ENCODE peak calls at places on chromosomes 2 and 18, in five cellular contexts. H is MM.1S; M is tibial nerve; J is CD4-positive, alpha-beta T cell; C is AG04450. B is an unnamed sample.

GRCh38 chr2:179263460-179264237 is 983 bp downstream of the SESTD1 start:
- DNase-seq in H (peak; percentile 40), M (no peak), J (peak; percentile 11), C (no peak), B (peak; percentile 52)

GRCh38 chr18:52700116-52700515 is 360.1 kb downstream of the DCC start:
- DNase-seq in H (no peak), M (no peak), J (no peak), C (no peak), B (no peak)

GRCh38 chr2:158900345-158900744 is 68.1 kb upstream of the TANC1 start:
- DNase-seq in H (no peak), M (no peak), J (no peak), C (no peak), B (no peak)

GRCh38 chr18:61998957-61999356 is 106.2 kb upstream of the RNF152 start:
- DNase-seq in H (no peak), M (no peak), J (no peak), C (peak; percentile 69), B (no peak)

GRCh38 chr2:41414486-41415230 is 633.2 kb upstream of the PKDCC start:
- DNase-seq in H (peak; percentile 63), M (no peak), J (no peak), C (no peak), B (no peak)

GRCh38 chr2:100880730-100881129 is 60.8 kb downstream of the NPAS2 start:
- DNase-seq in H (no peak), M (no peak), J (no peak), C (no peak), B (no peak)

GRCh38 chr2:240916571-240917008 is 10.5 kb downstream of the CROCC2 start:
- DNase-seq in H (no peak), M (peak; percentile 73), J (peak; percentile 3), C (peak; percentile 61), B (no peak)

GRCh38 chr18:44733069-44733753 is 52.5 kb downstream of the SETBP1 start:
- DNase-seq in H (no peak), M (no peak), J (no peak), C (peak; percentile 44), B (no peak)

GRCh38 chr2:19786408-19787058 is 115.2 kb downstream of the TTC32 start:
- DNase-seq in H (no peak), M (no peak), J (no peak), C (no peak), B (no peak)

GRCh38 chr2:27807476-27807875 is 36.0 kb downstream of the MRPL33 start:
- DNase-seq in H (no peak), M (no peak), J (no peak), C (no peak), B (no peak)

GRCh38 chr2:235295831-235296230 is 198.0 kb upstream of the AGAP1 start:
- DNase-seq in H (no peak), M (no peak), J (no peak), C (no peak), B (no peak)

GRCh38 chr2:39494784-39495251 is 57.7 kb upstream of the MAP4K3 start:
- DNase-seq in H (no peak), M (no peak), J (no peak), C (peak; percentile 89), B (no peak)

GRCh38 chr2:134669731-134670669 is 48.8 kb downstream of the TMEM163 start:
- DNase-seq in H (no peak), M (no peak), J (peak; percentile 86), C (no peak), B (no peak)

GRCh38 chr2:176636376-176636775 is 367.1 kb downstream of the MTX2 start:
- DNase-seq in H (no peak), M (no peak), J (no peak), C (no peak), B (no peak)

GRCh38 chr2:75020476-75020875 is 62.0 kb downstream of the POLE4 start:
- DNase-seq in H (no peak), M (no peak), J (no peak), C (no peak), B (no peak)

GRCh38 chr18:47209166-47209565 is 33.0 kb upstream of the IER3IP1 start:
- DNase-seq in H (no peak), M (no peak), J (no peak), C (no peak), B (no peak)

GRCh38 chr2:44674473-44675299 is 266.8 kb upstream of the SIX3 start:
- DNase-seq in H (peak; percentile 75), M (no peak), J (no peak), C (no peak), B (no peak)

GRCh38 chr2:112494839-112495238 is 12.9 kb downstream of the TTL start:
- DNase-seq in H (no peak), M (no peak), J (no peak), C (no peak), B (no peak)

GRCh38 chr18:429030-429429 is 71.5 kb downstream of the COLEC12 start:
- DNase-seq in H (no peak), M (no peak), J (no peak), C (no peak), B (no peak)

GRCh38 chr2:16324544-16324937 is 341.1 kb downstream of the CYRIA start:
- DNase-seq in H (no peak), M (no peak), J (no peak), C (no peak), B (no peak)

GRCh38 chr18:49863769-49864615 is 50.7 kb upstream of the ACAA2 start:
- DNase-seq in H (no peak), M (no peak), J (no peak), C (no peak), B (no peak)

GRCh38 chr2:82511894-82512293 is 1947.2 kb downstream of the SUCLG1 start:
- DNase-seq in H (no peak), M (no peak), J (no peak), C (no peak), B (no peak)

GRCh38 chr2:85648619-85649018 is 19.4 kb downstream of the SFTPB start:
- DNase-seq in H (peak; percentile 20), M (no peak), J (no peak), C (peak; percentile 39), B (no peak)

GRCh38 chr2:182300603-182301002 is 126.2 kb downstream of the PDE1A start:
- DNase-seq in H (no peak), M (no peak), J (no peak), C (no peak), B (no peak)

GRCh38 chr2:120765031-120765910 is 29.6 kb downstream of the GLI2 start:
- DNase-seq in H (no peak), M (peak; percentile 8), J (no peak), C (no peak), B (no peak)

GRCh38 chr2:189178726-189179606 is 595 bp downstream of the COL5A2 start:
- DNase-seq in H (no peak), M (no peak), J (no peak), C (peak; percentile 42), B (no peak)

GRCh38 chr2:25894135-25894830 is 16.0 kb upstream of the ASXL2 start:
- DNase-seq in H (no peak), M (no peak), J (no peak), C (no peak), B (no peak)

GRCh38 chr2:113124984-113125855 is 2.2 kb upstream of the IL1RN start:
- DNase-seq in H (no peak), M (no peak), J (no peak), C (no peak), B (no peak)

GRCh38 chr2:181678033-181678586 is 2.2 kb downstream of the NEUROD1 start:
- DNase-seq in H (no peak), M (no peak), J (peak; percentile 39), C (peak; percentile 50), B (no peak)

GRCh38 chr2:210389856-210390255 is 74.9 kb upstream of the MYL1 start:
- DNase-seq in H (no peak), M (no peak), J (no peak), C (no peak), B (no peak)
- H3K27ac ChIP-seq in H (no peak overlapping the region), M (no peak overlapping the region), J (no peak overlapping the region), C (no peak overlapping the region), B (no peak overlapping the region)

GRCh38 chr2:232307854-232308253 is 70.7 kb upstream of the ALPP start:
- DNase-seq in H (no peak), M (no peak), J (no peak), C (no peak), B (no peak)

GRCh38 chr2:232309592-232309991 is 69.0 kb upstream of the ALPP start:
- DNase-seq in H (no peak), M (no peak), J (no peak), C (no peak), B (no peak)

GRCh38 chr2:232308986-232309385 is 69.6 kb upstream of the ALPP start:
- DNase-seq in H (no peak), M (no peak), J (no peak), C (no peak), B (no peak)

GRCh38 chr2:232310189-232310588 is 68.4 kb upstream of the ALPP start:
- DNase-seq in H (no peak), M (no peak), J (peak; percentile 33), C (no peak), B (no peak)

DNA sequence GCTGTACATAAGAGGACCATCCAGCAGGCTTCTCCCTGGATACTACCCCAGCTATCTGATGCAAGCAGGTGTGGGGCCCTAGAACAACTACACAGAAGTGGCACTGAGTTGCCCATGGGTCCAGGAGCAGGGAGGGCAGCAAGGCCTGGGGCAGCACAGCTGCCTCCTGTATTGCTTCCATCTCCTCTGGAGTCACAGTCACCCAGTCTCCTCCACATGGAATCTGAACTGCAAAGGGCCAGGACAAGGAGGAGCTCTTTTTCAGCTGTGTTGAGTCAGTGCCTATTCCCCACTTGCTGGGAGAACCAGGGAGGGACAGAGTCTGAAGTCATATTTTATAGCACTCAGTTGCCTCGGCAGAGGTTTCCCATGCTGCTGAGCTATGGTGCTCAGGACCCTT is 67.9 kb upstream of the ALPP start:
- DNase-seq in H (no peak), M (no peak), J (no peak), C (no peak), B (no peak)
- H3K27ac ChIP-seq in H (no peak overlapping the region), M (no peak overlapping the region), J (peak overlapping the region; percentile 49), C (no peak overlapping the region), B (peak overlapping the region; percentile 49)

DNA sequence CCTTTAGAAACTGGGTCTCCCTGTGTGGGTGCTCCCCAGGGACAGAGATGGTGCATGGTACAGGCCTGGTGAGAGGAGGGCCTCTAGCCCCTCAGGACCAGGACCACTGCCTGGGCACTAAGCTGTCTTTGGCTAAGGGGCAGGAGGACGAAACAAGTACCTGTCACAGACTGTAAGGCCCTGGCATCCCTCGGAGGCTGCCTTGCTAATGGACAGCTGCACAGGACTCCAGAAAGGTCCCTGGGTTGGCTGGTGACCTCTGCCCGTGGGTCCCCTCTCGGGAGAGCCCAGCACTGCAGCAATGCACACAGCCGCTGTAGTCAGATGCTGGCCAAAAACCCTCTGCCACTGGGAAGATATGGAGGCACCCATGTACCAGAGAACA is 14.3 kb downstream of the HS6ST1 start:
- DNase-seq in H (no peak), M (no peak), J (no peak), C (no peak), B (no peak)
- H3K27ac ChIP-seq in H (no peak overlapping the region), M (no peak overlapping the region), J (no peak overlapping the region), C (peak overlapping the region; percentile 100), B (peak overlapping the region; percentile 53)

GRCh38 chr2:196318517-196319377 is 147.4 kb upstream of the STK17B start:
- DNase-seq in H (no peak), M (no peak), J (no peak), C (no peak), B (no peak)
- H3K27ac ChIP-seq in H (no peak overlapping the region), M (no peak overlapping the region), J (no peak overlapping the region), C (no peak overlapping the region), B (no peak overlapping the region)

GRCh38 chr2:73088211-73088610 is 16.7 kb upstream of the SFXN5 start:
- DNase-seq in H (no peak), M (no peak), J (no peak), C (no peak), B (no peak)
- H3K27ac ChIP-seq in H (no peak overlapping the region), M (no peak overlapping the region), J (no peak overlapping the region), C (peak overlapping the region; percentile 96), B (no peak overlapping the region)

B was measured in caudate nucleus.